ENCODE peak calls at places on chromosomes 3 and 15, in seven cellular contexts. O is PC-3, B is GM23248, L is neural progenitor cell, M is GM23338, H is MM.1S, W is hepatocyte. T is an unnamed sample.

GRCh38 chr3:4504340-4505261 is 11.5 kb downstream of the ITPR1 start:
- DNase-seq in H (peak), M (no peak), B (peak), W (no peak), O (peak), L (no peak), T (peak)

GRCh38 chr15:36644156-36644896 is 64.9 kb downstream of the CDIN1 start:
- DNase-seq in B (no peak), H (no peak), M (no peak), O (no peak), W (no peak), L (peak), T (no peak)

GRCh38 chr15:59296181-59296617 is 76.5 kb downstream of the MYO1E start:
- DNase-seq in W (no peak), O (peak), L (no peak), H (no peak), M (no peak), B (peak), T (no peak)

GRCh38 chr3:49723301-49723630 is 485 bp downstream of the GMPPB start:
- DNase-seq in M (peak), B (peak), L (peak), H (peak), W (peak), O (peak), T (peak)

GRCh38 chr3:5264093-5264610 is 76.6 kb downstream of the EDEM1 start:
- DNase-seq in B (no peak), O (no peak), W (no peak), H (no peak), L (peak), M (no peak), T (no peak)

GRCh38 chr3:123815981-123816380 is 68.2 kb downstream of the MYLK start:
- DNase-seq in B (no peak), W (no peak), M (no peak), O (no peak), H (no peak), L (no peak), T (no peak)

GRCh38 chr15:95591270-95591669 is 739.2 kb upstream of the NR2F2 start:
- DNase-seq in O (no peak), B (no peak), H (no peak), W (no peak), L (no peak), M (no peak), T (no peak)

GRCh38 chr3:38823722-38824121 is 7.7 kb upstream of the SCN10A start:
- DNase-seq in L (peak), H (no peak), O (no peak), B (no peak), M (peak), W (no peak), T (no peak)

GRCh38 chr15:73624530-73624929 is 8.7 kb downstream of the NPTN start:
- DNase-seq in O (no peak), B (no peak), M (no peak), H (no peak), W (no peak), L (no peak), T (no peak)

GRCh38 chr15:36472672-36473071 is 106.8 kb upstream of the CDIN1 start:
- DNase-seq in W (no peak), B (no peak), H (no peak), M (no peak), O (no peak), L (no peak), T (no peak)

GRCh38 chr15:65630760-65631159 is 9.0 kb downstream of the SLC24A1 start:
- DNase-seq in L (no peak), H (no peak), O (no peak), M (no peak), W (no peak), B (no peak), T (no peak)

GRCh38 chr15:65632780-65633384 is 11.1 kb downstream of the SLC24A1 start:
- DNase-seq in B (no peak), L (no peak), O (no peak), M (no peak), H (no peak), W (no peak), T (no peak)

GRCh38 chr15:65633752-65634151 is 12.0 kb downstream of the SLC24A1 start:
- DNase-seq in M (no peak), H (no peak), B (no peak), O (no peak), L (peak), W (no peak), T (no peak)

GRCh38 chr15:65631503-65631902 is 9.8 kb downstream of the SLC24A1 start:
- DNase-seq in L (no peak), W (no peak), O (no peak), B (no peak), M (no peak), H (peak), T (no peak)

DNA sequence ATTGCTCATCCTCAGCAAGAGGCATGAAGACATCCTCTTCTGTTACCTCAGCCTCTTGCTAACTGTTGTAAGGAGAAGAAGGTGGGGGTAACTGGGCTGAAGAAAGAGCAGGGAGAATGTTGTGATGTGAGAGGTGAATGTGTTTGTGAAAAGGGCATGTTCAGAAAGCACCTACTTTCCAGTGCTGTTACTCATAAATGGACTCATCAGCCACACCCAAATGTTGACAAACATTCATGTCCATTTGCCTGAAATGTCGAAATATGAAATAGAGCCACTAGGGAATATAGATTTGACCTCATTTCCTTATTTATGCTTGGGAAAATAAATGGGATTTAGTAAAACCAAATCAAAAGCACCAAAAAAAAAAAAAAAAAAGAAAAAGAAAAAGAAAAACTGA is 12.6 kb downstream of the SLC24A1 start:
- DNase-seq in H (no peak), B (peak), L (no peak), O (peak), M (no peak), W (no peak), T (no peak)
- TF ChIP-seq EZH2phosphoT487 in H (no peak), B (no peak), L (no peak), O (no peak), M (no peak), W (no peak), T (no peak)

GRCh38 chr3:117035785-117036184 is 326.2 kb downstream of the TUSC7 start:
- DNase-seq in O (no peak), W (peak), H (no peak), L (peak), B (peak), M (peak), T (no peak)
- TF ChIP-seq EZH2phosphoT487 in O (no peak), W (no peak), H (no peak), L (no peak), B (no peak), M (no peak), T (no peak)

GRCh38 chr3:64074091-64074490 is 50.8 kb upstream of the PSMD6 start:
- DNase-seq in B (peak), H (no peak), L (no peak), W (peak), O (no peak), M (no peak), T (no peak)
- TF ChIP-seq EZH2phosphoT487 in B (no peak), H (no peak), L (no peak), W (no peak), O (no peak), M (no peak), T (no peak)

DNA sequence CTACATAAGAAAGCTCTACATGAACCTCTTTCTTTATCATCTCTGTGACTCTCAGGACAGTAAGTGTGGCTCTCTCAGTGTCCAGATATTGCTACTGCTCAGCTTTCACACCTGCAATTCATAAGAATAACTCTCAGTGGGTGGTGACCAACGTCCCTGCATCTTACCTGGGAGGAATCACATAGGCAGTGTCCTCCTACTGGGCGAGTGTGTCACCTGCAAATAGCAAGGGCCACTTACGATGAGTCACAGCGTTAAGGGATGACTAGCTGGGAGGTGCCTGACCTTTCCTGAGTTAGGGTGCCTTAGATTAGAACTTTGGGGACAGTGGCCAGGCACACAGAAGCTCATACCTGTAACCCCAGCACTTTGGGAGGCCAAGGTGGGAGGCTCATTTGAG is 90.8 kb upstream of the C3orf80 start:
- DNase-seq in O (peak), M (peak), L (no peak), W (no peak), B (no peak), H (no peak), T (no peak)
- TF ChIP-seq EZH2phosphoT487 in O (no peak), M (no peak), L (no peak), W (no peak), B (no peak), H (no peak), T (no peak)

GRCh38 chr3:99915911-99916310 is 98.2 kb downstream of the CMSS1 start:
- DNase-seq in M (no peak), O (no peak), L (no peak), H (no peak), B (no peak), W (no peak), T (no peak)

GRCh38 chr3:99910752-99911151 is 93.1 kb downstream of the CMSS1 start:
- DNase-seq in M (no peak), O (peak), W (no peak), B (no peak), L (no peak), H (no peak), T (no peak)

GRCh38 chr3:99907959-99908544 is 90.4 kb downstream of the CMSS1 start:
- DNase-seq in M (no peak), B (no peak), O (peak), W (no peak), H (peak), L (no peak), T (no peak)

GRCh38 chr3:99911433-99911832 is 93.8 kb downstream of the CMSS1 start:
- DNase-seq in H (no peak), L (peak), W (no peak), M (no peak), B (no peak), O (no peak), T (no peak)

GRCh38 chr3:99909714-99910508 is 92.2 kb downstream of the CMSS1 start:
- DNase-seq in L (no peak), M (no peak), B (peak), W (peak), O (peak), H (no peak), T (no peak)
- TF ChIP-seq EZH2phosphoT487 in L (no peak), M (no peak), B (peak), W (no peak), O (no peak), H (no peak), T (no peak)

GRCh38 chr3:170128977-170129431 is 52.5 kb downstream of the PHC3 start:
- DNase-seq in L (no peak), M (no peak), W (no peak), B (peak), H (peak), O (peak), T (peak)
- TF ChIP-seq EZH2phosphoT487 in L (no peak), M (no peak), W (no peak), B (no peak), H (no peak), O (no peak), T (no peak)

GRCh38 chr3:193086688-193087087 is 154.3 kb upstream of the PLAAT1 start:
- DNase-seq in M (no peak), H (no peak), W (peak), L (no peak), O (no peak), B (no peak), T (no peak)
- TF ChIP-seq EZH2phosphoT487 in M (no peak), H (no peak), W (no peak), L (no peak), O (no peak), B (no peak), T (no peak)

GRCh38 chr3:157119369-157119951 is 40.5 kb downstream of the CCNL1 start:
- DNase-seq in B (no peak), W (no peak), H (no peak), L (no peak), O (peak), M (no peak), T (no peak)
- TF ChIP-seq EZH2phosphoT487 in B (no peak), W (no peak), H (no peak), L (no peak), O (no peak), M (no peak), T (no peak)

GRCh38 chr15:45314960-45315359 is 62.9 kb downstream of the SLC28A2 start:
- DNase-seq in B (no peak), L (peak), M (peak), W (peak), O (peak), H (no peak), T (no peak)
- TF ChIP-seq EZH2phosphoT487 in B (no peak), L (no peak), M (no peak), W (no peak), O (no peak), H (no peak), T (no peak)

T was measured in OCI-LY7.